ENCODE peak calls at places on chromosomes 5 and 9, in nine cellular contexts. One of them, this sample, is unnamed. For H3K27me3 and H3K4me1, the result is how much of the 10 kb centered on the place peaks cover.

GRCh38 chr9:38443181-38443580 is 18.9 kb upstream of the IGFBPL1 start:
- DNase-seq in suprapubic skin: no peak
- DNase-seq in small intestine: peak
- DNase-seq in breast epithelium: peak
- DNase-seq in CD8-positive, alpha-beta T cell: no peak
- DNase-seq in effector memory CD4-positive, alpha-beta T cell: no peak
- DNase-seq in body of pancreas: peak
- DNase-seq in mesendoderm: peak
- DNase-seq in neuronal stem cell: no peak
- DNase-seq in this sample: peak

GRCh38 chr5:157828031-157828948 is 30.7 kb downstream of the CLINT1 start:
- DNase-seq in suprapubic skin: no peak
- DNase-seq in small intestine: no peak
- DNase-seq in breast epithelium: no peak
- DNase-seq in CD8-positive, alpha-beta T cell: no peak
- DNase-seq in effector memory CD4-positive, alpha-beta T cell: no peak
- DNase-seq in body of pancreas: no peak
- DNase-seq in mesendoderm: no peak
- DNase-seq in neuronal stem cell: no peak
- DNase-seq in this sample: no peak

GRCh38 chr9:89798546-89799120 is 193.8 kb downstream of the GADD45G start:
- DNase-seq in suprapubic skin: no peak
- DNase-seq in small intestine: no peak
- DNase-seq in breast epithelium: no peak
- DNase-seq in CD8-positive, alpha-beta T cell: no peak
- DNase-seq in effector memory CD4-positive, alpha-beta T cell: no peak
- DNase-seq in body of pancreas: no peak
- DNase-seq in mesendoderm: peak
- DNase-seq in neuronal stem cell: no peak
- DNase-seq in this sample: no peak

GRCh38 chr9:82829818-82830217 is 233.1 kb downstream of the RASEF start:
- DNase-seq in suprapubic skin: no peak
- DNase-seq in small intestine: peak
- DNase-seq in breast epithelium: no peak
- DNase-seq in CD8-positive, alpha-beta T cell: no peak
- DNase-seq in effector memory CD4-positive, alpha-beta T cell: no peak
- DNase-seq in body of pancreas: no peak
- DNase-seq in mesendoderm: no peak
- DNase-seq in neuronal stem cell: no peak
- DNase-seq in this sample: no peak

GRCh38 chr9:136996361-136997281 is at the start of gene CLIC3:
- DNase-seq in suprapubic skin: no peak
- DNase-seq in small intestine: peak
- DNase-seq in breast epithelium: peak
- DNase-seq in CD8-positive, alpha-beta T cell: peak
- DNase-seq in effector memory CD4-positive, alpha-beta T cell: peak
- DNase-seq in body of pancreas: no peak
- DNase-seq in mesendoderm: peak
- DNase-seq in neuronal stem cell: no peak
- DNase-seq in this sample: no peak

GRCh38 chr5:122150128-122150685 is 20.9 kb downstream of the ZNF474 start:
- DNase-seq in suprapubic skin: no peak
- DNase-seq in small intestine: no peak
- DNase-seq in breast epithelium: no peak
- DNase-seq in CD8-positive, alpha-beta T cell: no peak
- DNase-seq in effector memory CD4-positive, alpha-beta T cell: no peak
- DNase-seq in body of pancreas: no peak
- DNase-seq in mesendoderm: no peak
- DNase-seq in neuronal stem cell: no peak
- DNase-seq in this sample: no peak

GRCh38 chr5:83340511-83340918 is 131.0 kb upstream of the VCAN start:
- DNase-seq in suprapubic skin: no peak
- DNase-seq in small intestine: no peak
- DNase-seq in breast epithelium: no peak
- DNase-seq in CD8-positive, alpha-beta T cell: no peak
- DNase-seq in effector memory CD4-positive, alpha-beta T cell: no peak
- DNase-seq in body of pancreas: no peak
- DNase-seq in mesendoderm: no peak
- DNase-seq in neuronal stem cell: no peak
- DNase-seq in this sample: no peak

GRCh38 chr5:74154526-74154925 is 486.0 kb downstream of the ENC1 start:
- DNase-seq in suprapubic skin: no peak
- DNase-seq in small intestine: no peak
- DNase-seq in breast epithelium: no peak
- DNase-seq in CD8-positive, alpha-beta T cell: no peak
- DNase-seq in effector memory CD4-positive, alpha-beta T cell: no peak
- DNase-seq in body of pancreas: no peak
- DNase-seq in mesendoderm: no peak
- DNase-seq in neuronal stem cell: no peak
- DNase-seq in this sample: no peak

GRCh38 chr5:64339776-64340175 is 166.0 kb upstream of the RGS7BP start:
- DNase-seq in suprapubic skin: no peak
- DNase-seq in small intestine: no peak
- DNase-seq in breast epithelium: no peak
- DNase-seq in CD8-positive, alpha-beta T cell: no peak
- DNase-seq in effector memory CD4-positive, alpha-beta T cell: no peak
- DNase-seq in body of pancreas: no peak
- DNase-seq in mesendoderm: no peak
- DNase-seq in neuronal stem cell: no peak
- DNase-seq in this sample: no peak

GRCh38 chr5:145917288-145917687 is 19.1 kb upstream of the SH3RF2 start:
- DNase-seq in suprapubic skin: no peak
- DNase-seq in small intestine: no peak
- DNase-seq in breast epithelium: no peak
- DNase-seq in CD8-positive, alpha-beta T cell: no peak
- DNase-seq in effector memory CD4-positive, alpha-beta T cell: no peak
- DNase-seq in body of pancreas: no peak
- DNase-seq in mesendoderm: no peak
- DNase-seq in neuronal stem cell: no peak
- DNase-seq in this sample: no peak

GRCh38 chr5:38673671-38674071 is 117.2 kb upstream of the LIFR start:
- DNase-seq in suprapubic skin: no peak
- DNase-seq in small intestine: no peak
- DNase-seq in breast epithelium: no peak
- DNase-seq in CD8-positive, alpha-beta T cell: no peak
- DNase-seq in effector memory CD4-positive, alpha-beta T cell: no peak
- DNase-seq in body of pancreas: no peak
- DNase-seq in mesendoderm: peak
- DNase-seq in neuronal stem cell: no peak
- DNase-seq in this sample: no peak

GRCh38 chr9:96071245-96072124 is 196.0 kb downstream of the ERCC6L2 start:
- DNase-seq in suprapubic skin: no peak
- DNase-seq in small intestine: peak
- DNase-seq in breast epithelium: no peak
- DNase-seq in CD8-positive, alpha-beta T cell: peak
- DNase-seq in effector memory CD4-positive, alpha-beta T cell: no peak
- DNase-seq in body of pancreas: no peak
- DNase-seq in mesendoderm: peak
- DNase-seq in neuronal stem cell: peak
- DNase-seq in this sample: no peak

GRCh38 chr5:140058212-140058932 is 15.3 kb upstream of the NRG2 start:
- DNase-seq in suprapubic skin: no peak
- DNase-seq in small intestine: no peak
- DNase-seq in breast epithelium: no peak
- DNase-seq in CD8-positive, alpha-beta T cell: no peak
- DNase-seq in effector memory CD4-positive, alpha-beta T cell: no peak
- DNase-seq in body of pancreas: peak
- DNase-seq in mesendoderm: no peak
- DNase-seq in neuronal stem cell: no peak
- DNase-seq in this sample: no peak
- H3K27me3 ChIP-seq in suprapubic skin: under half
- H3K27me3 ChIP-seq in small intestine: under half
- H3K27me3 ChIP-seq in breast epithelium: under half
- H3K27me3 ChIP-seq in CD8-positive, alpha-beta T cell: under half
- H3K27me3 ChIP-seq in effector memory CD4-positive, alpha-beta T cell: under half
- H3K27me3 ChIP-seq in body of pancreas: under half
- H3K27me3 ChIP-seq in mesendoderm: under half
- H3K27me3 ChIP-seq in neuronal stem cell: under half
- H3K27me3 ChIP-seq in this sample: under half

GRCh38 chr9:110202232-110202631 is 5.7 kb downstream of the C9orf152 start:
- DNase-seq in suprapubic skin: peak
- DNase-seq in small intestine: no peak
- DNase-seq in breast epithelium: no peak
- DNase-seq in CD8-positive, alpha-beta T cell: no peak
- DNase-seq in effector memory CD4-positive, alpha-beta T cell: no peak
- DNase-seq in body of pancreas: no peak
- DNase-seq in mesendoderm: no peak
- DNase-seq in neuronal stem cell: no peak
- DNase-seq in this sample: peak
- H3K4me1 ChIP-seq in suprapubic skin: under half
- H3K4me1 ChIP-seq in small intestine: under half
- H3K4me1 ChIP-seq in breast epithelium: under half
- H3K4me1 ChIP-seq in CD8-positive, alpha-beta T cell: under half
- H3K4me1 ChIP-seq in effector memory CD4-positive, alpha-beta T cell: under half
- H3K4me1 ChIP-seq in body of pancreas: half or more
- H3K4me1 ChIP-seq in mesendoderm: under half
- H3K4me1 ChIP-seq in neuronal stem cell: under half
- H3K4me1 ChIP-seq in this sample: under half

DNA sequence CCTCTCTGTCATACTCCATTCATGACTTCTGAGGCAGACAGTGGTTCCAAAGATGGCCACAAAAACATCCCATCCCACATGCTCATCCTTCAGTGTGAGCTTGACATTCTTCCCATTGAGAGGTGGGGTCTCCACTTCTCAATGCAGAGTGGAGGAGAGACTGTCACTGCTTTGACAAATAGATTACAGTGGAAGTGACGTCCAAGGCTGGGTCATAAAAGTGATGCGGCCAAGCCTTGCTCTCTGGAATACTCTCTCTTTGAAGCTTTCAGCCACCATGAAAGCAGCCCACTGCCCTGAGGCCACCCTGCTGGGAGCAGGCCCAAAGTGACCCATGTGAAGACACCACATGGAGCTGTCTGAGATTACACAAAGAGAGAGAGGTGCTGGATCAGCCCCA is 59.0 kb upstream of the DNAH5 start:
- DNase-seq in suprapubic skin: no peak
- DNase-seq in small intestine: no peak
- DNase-seq in breast epithelium: no peak
- DNase-seq in CD8-positive, alpha-beta T cell: no peak
- DNase-seq in effector memory CD4-positive, alpha-beta T cell: no peak
- DNase-seq in body of pancreas: no peak
- DNase-seq in mesendoderm: no peak
- DNase-seq in neuronal stem cell: no peak
- DNase-seq in this sample: no peak
- H3K27ac ChIP-seq in suprapubic skin: no peak
- H3K27ac ChIP-seq in small intestine: no peak
- H3K27ac ChIP-seq in breast epithelium: no peak
- H3K27ac ChIP-seq in CD8-positive, alpha-beta T cell: no peak
- H3K27ac ChIP-seq in effector memory CD4-positive, alpha-beta T cell: no peak
- H3K27ac ChIP-seq in body of pancreas: no peak
- H3K27ac ChIP-seq in mesendoderm: no peak
- H3K27ac ChIP-seq in neuronal stem cell: no peak
- H3K27ac ChIP-seq in this sample: no peak

GRCh38 chr5:591746-592145 is 20.4 kb upstream of the CEP72 start:
- DNase-seq in suprapubic skin: no peak
- DNase-seq in small intestine: no peak
- DNase-seq in breast epithelium: no peak
- DNase-seq in CD8-positive, alpha-beta T cell: no peak
- DNase-seq in effector memory CD4-positive, alpha-beta T cell: no peak
- DNase-seq in body of pancreas: no peak
- DNase-seq in mesendoderm: no peak
- DNase-seq in neuronal stem cell: no peak
- DNase-seq in this sample: no peak
- H3K27me3 ChIP-seq in suprapubic skin: half or more
- H3K27me3 ChIP-seq in small intestine: under half
- H3K27me3 ChIP-seq in breast epithelium: half or more
- H3K27me3 ChIP-seq in CD8-positive, alpha-beta T cell: under half
- H3K27me3 ChIP-seq in effector memory CD4-positive, alpha-beta T cell: under half
- H3K27me3 ChIP-seq in body of pancreas: under half
- H3K27me3 ChIP-seq in mesendoderm: under half
- H3K27me3 ChIP-seq in neuronal stem cell: under half
- H3K27me3 ChIP-seq in this sample: under half

GRCh38 chr5:17808566-17808965 is 174.3 kb downstream of the TAF11L14 start:
- DNase-seq in suprapubic skin: no peak
- DNase-seq in small intestine: no peak
- DNase-seq in breast epithelium: no peak
- DNase-seq in CD8-positive, alpha-beta T cell: no peak
- DNase-seq in effector memory CD4-positive, alpha-beta T cell: no peak
- DNase-seq in body of pancreas: no peak
- DNase-seq in mesendoderm: no peak
- DNase-seq in neuronal stem cell: no peak
- DNase-seq in this sample: no peak
- H3K4me1 ChIP-seq in suprapubic skin: under half
- H3K4me1 ChIP-seq in small intestine: under half
- H3K4me1 ChIP-seq in breast epithelium: under half
- H3K4me1 ChIP-seq in CD8-positive, alpha-beta T cell: under half
- H3K4me1 ChIP-seq in effector memory CD4-positive, alpha-beta T cell: under half
- H3K4me1 ChIP-seq in body of pancreas: under half
- H3K4me1 ChIP-seq in mesendoderm: under half
- H3K4me1 ChIP-seq in neuronal stem cell: under half
- H3K4me1 ChIP-seq in this sample: under half

GRCh38 chr9:13800776-13801175 is 513.2 kb downstream of the NFIB start:
- DNase-seq in suprapubic skin: no peak
- DNase-seq in small intestine: no peak
- DNase-seq in breast epithelium: no peak
- DNase-seq in CD8-positive, alpha-beta T cell: no peak
- DNase-seq in effector memory CD4-positive, alpha-beta T cell: no peak
- DNase-seq in body of pancreas: no peak
- DNase-seq in mesendoderm: no peak
- DNase-seq in neuronal stem cell: no peak
- DNase-seq in this sample: no peak
- H3K27ac ChIP-seq in suprapubic skin: no peak
- H3K27ac ChIP-seq in small intestine: no peak
- H3K27ac ChIP-seq in breast epithelium: no peak
- H3K27ac ChIP-seq in CD8-positive, alpha-beta T cell: no peak
- H3K27ac ChIP-seq in effector memory CD4-positive, alpha-beta T cell: no peak
- H3K27ac ChIP-seq in body of pancreas: no peak
- H3K27ac ChIP-seq in mesendoderm: no peak
- H3K27ac ChIP-seq in neuronal stem cell: no peak
- H3K27ac ChIP-seq in this sample: no peak

GRCh38 chr9:131076347-131077195 is 19.8 kb upstream of the AIF1L start:
- DNase-seq in suprapubic skin: no peak
- DNase-seq in small intestine: no peak
- DNase-seq in breast epithelium: no peak
- DNase-seq in CD8-positive, alpha-beta T cell: no peak
- DNase-seq in effector memory CD4-positive, alpha-beta T cell: no peak
- DNase-seq in body of pancreas: no peak
- DNase-seq in mesendoderm: no peak
- DNase-seq in neuronal stem cell: no peak
- DNase-seq in this sample: no peak
- H3K27me3 ChIP-seq in suprapubic skin: under half
- H3K27me3 ChIP-seq in small intestine: under half
- H3K27me3 ChIP-seq in breast epithelium: under half
- H3K27me3 ChIP-seq in CD8-positive, alpha-beta T cell: under half
- H3K27me3 ChIP-seq in effector memory CD4-positive, alpha-beta T cell: under half
- H3K27me3 ChIP-seq in body of pancreas: under half
- H3K27me3 ChIP-seq in mesendoderm: under half
- H3K27me3 ChIP-seq in neuronal stem cell: under half
- H3K27me3 ChIP-seq in this sample: under half